ENCODE peak calls at places on chromosome 2, in four cellular contexts. M, O, L and Y are unnamed samples.

GRCh38 chr2:124740636-124741035 is 715.5 kb downstream of the CNTNAP5 start:
- DNase-seq in M (no peak), O (no peak), L (no peak), Y (no peak)

GRCh38 chr2:236654496-236654895 is 84.9 kb downstream of the ACKR3 start:
- DNase-seq in M (no peak), O (no peak), L (no peak), Y (no peak)

GRCh38 chr2:121241466-121241865 is 43.5 kb downstream of the TFCP2L1 start:
- DNase-seq in M (no peak), O (no peak), L (peak), Y (no peak)

GRCh38 chr2:115782286-115782685 is 1339.8 kb downstream of the DPP10 start:
- DNase-seq in M (no peak), O (no peak), L (no peak), Y (no peak)

GRCh38 chr2:53859354-53860159 is at the start of gene GPR75:
- DNase-seq in M (no peak), O (no peak), L (no peak), Y (no peak)

GRCh38 chr2:146873646-146874259 is 971.1 kb upstream of the ACVR2A start:
- DNase-seq in M (no peak), O (no peak), L (peak), Y (no peak)

GRCh38 chr2:7044253-7045250 is 127.3 kb downstream of the RNF144A start:
- DNase-seq in M (peak), O (no peak), L (peak), Y (no peak)

GRCh38 chr2:11572996-11573395 is 39.2 kb downstream of the GREB1 start:
- DNase-seq in M (no peak), O (no peak), L (no peak), Y (no peak)

GRCh38 chr2:26914286-26914962 is 56.0 kb upstream of the MAPRE3 start:
- DNase-seq in M (no peak), O (no peak), L (no peak), Y (no peak)

GRCh38 chr2:199602896-199603482 is 145.2 kb upstream of the SATB2 start:
- DNase-seq in M (no peak), O (no peak), L (no peak), Y (no peak)

GRCh38 chr2:219002395-219003266 is 9.4 kb upstream of the CRYBA2 start:
- DNase-seq in M (peak), O (no peak), L (peak), Y (no peak)

GRCh38 chr2:60589093-60589492 is 35.6 kb upstream of the BCL11A start:
- DNase-seq in M (no peak), O (no peak), L (no peak), Y (no peak)

GRCh38 chr2:45973426-45973825 is 322.0 kb downstream of the PRKCE start:
- DNase-seq in M (no peak), O (no peak), L (peak), Y (no peak)

GRCh38 chr2:174833737-174834136 is 69.5 kb upstream of the CHRNA1 start:
- DNase-seq in M (no peak), O (no peak), L (no peak), Y (no peak)

GRCh38 chr2:53787255-53787910 is 539 bp downstream of the ERLEC1 start:
- DNase-seq in M (peak), O (no peak), L (no peak), Y (no peak)

GRCh38 chr2:182540236-182540635 is 113.4 kb upstream of the PDE1A start:
- DNase-seq in M (no peak), O (no peak), L (peak), Y (no peak)

GRCh38 chr2:236208281-236208900 is 40.2 kb upstream of the GBX2 start:
- DNase-seq in M (no peak), O (peak), L (no peak), Y (no peak)

GRCh38 chr2:9102861-9103662 is 99.6 kb upstream of the MBOAT2 start:
- DNase-seq in M (no peak), O (peak), L (peak), Y (peak)

GRCh38 chr2:212667751-212668316 is 129.2 kb upstream of the ERBB4 start:
- DNase-seq in M (no peak), O (no peak), L (no peak), Y (no peak)

GRCh38 chr2:1550658-1551316 is 137.5 kb downstream of the TPO start:
- DNase-seq in M (peak), O (no peak), L (peak), Y (no peak)

GRCh38 chr2:73177645-73178255 is 24.6 kb upstream of the NOTO start:
- DNase-seq in M (no peak), O (no peak), L (no peak), Y (no peak)

GRCh38 chr2:150586858-150587257 is 99.4 kb upstream of the RND3 start:
- DNase-seq in M (peak), O (peak), L (no peak), Y (no peak)

GRCh38 chr2:95174031-95174430 is 8.4 kb downstream of the ZNF2 start:
- DNase-seq in M (no peak), O (no peak), L (no peak), Y (no peak)

GRCh38 chr2:120772261-120772660 is 36.6 kb downstream of the GLI2 start:
- DNase-seq in M (no peak), O (no peak), L (no peak), Y (no peak)

GRCh38 chr2:178553047-178553446 is 72.8 kb downstream of the PLEKHA3 start:
- DNase-seq in M (peak), O (no peak), L (no peak), Y (peak)

GRCh38 chr2:127449898-127450297 is 31.7 kb downstream of the PROC start:
- DNase-seq in M (no peak), O (no peak), L (no peak), Y (no peak)

GRCh38 chr2:157257312-157258252 is at the start of gene GALNT5:
- DNase-seq in M (peak), O (no peak), L (peak), Y (no peak)

GRCh38 chr2:121634354-121635307 is 14.6 kb downstream of the CLASP1 start:
- DNase-seq in M (peak), O (peak), L (peak), Y (no peak)

GRCh38 chr2:236971131-236971850 is 114.4 kb upstream of the COPS8 start:
- DNase-seq in M (no peak), O (no peak), L (no peak), Y (no peak)

GRCh38 chr2:15808980-15809379 is 131.4 kb upstream of the MYCN start:
- DNase-seq in M (no peak), O (no peak), L (no peak), Y (no peak)

GRCh38 chr2:27303093-27304025 is 4.9 kb downstream of the UCN start:
- DNase-seq in M (peak), O (peak), L (peak), Y (no peak)

GRCh38 chr2:151306621-151307020 is 17.2 kb upstream of the NMI start:
- DNase-seq in M (no peak), O (no peak), L (no peak), Y (no peak)

GRCh38 chr2:148876589-148877402 is 1.8 kb downstream of the KIF5C start:
- DNase-seq in M (no peak), O (no peak), L (peak), Y (no peak)

GRCh38 chr2:217939629-217940245 is 63.1 kb downstream of the TNS1 start:
- DNase-seq in M (no peak), O (no peak), L (no peak), Y (no peak)

GRCh38 chr2:239790313-239790712 is 234.8 kb downstream of the NDUFA10 start:
- DNase-seq in M (no peak), O (no peak), L (no peak), Y (no peak)

GRCh38 chr2:69789129-69789528 is 40.3 kb upstream of the GMCL1 start:
- DNase-seq in M (peak), O (no peak), L (no peak), Y (no peak)

GRCh38 chr2:199833525-199833924 is 17.5 kb downstream of the FTCDNL1 start:
- DNase-seq in M (no peak), O (no peak), L (no peak), Y (no peak)

GRCh38 chr2:39547811-39548719 is 111.0 kb upstream of the MAP4K3 start:
- DNase-seq in M (peak), O (peak), L (no peak), Y (peak)

GRCh38 chr2:17000083-17000482 is 334.4 kb upstream of the CYRIA start:
- DNase-seq in M (no peak), O (no peak), L (no peak), Y (no peak)

GRCh38 chr2:101501443-101501842 is 26.5 kb upstream of the RFX8 start:
- DNase-seq in M (no peak), O (no peak), L (peak), Y (no peak)